ENCODE peak calls at places on chromosomes 11 and 22, in seven cellular contexts. L is fibroblast of mammary gland, Y is NB4, Z is AG09309, S is GM13977, D is cardiac fibroblast, X is WTC11. P is an unnamed sample.

GRCh38 chr11:107018902-107019493 is 722 bp upstream of the GUCY1A2 start:
- DNase-seq in L (peak; percentile 67), Y (no peak), Z (no peak), S (peak; percentile 66), D (peak; percentile 75), X (peak; percentile 87), P (peak; percentile 94)

GRCh38 chr11:67649634-67650540 is 643 bp downstream of the ACY3 start:
- DNase-seq in L (no peak), Y (no peak), Z (no peak), S (no peak), D (no peak), X (no peak), P (peak; percentile 53)

GRCh38 chr11:34855021-34855753 is 61.0 kb downstream of the APIP start:
- DNase-seq in L (no peak), Y (no peak), Z (no peak), S (no peak), D (no peak), X (no peak), P (no peak)

GRCh38 chr11:119461250-119461963 is 38.4 kb upstream of the THY1 start:
- DNase-seq in L (peak; percentile 55), Y (no peak), Z (no peak), S (no peak), D (no peak), X (no peak), P (no peak)

GRCh38 chr11:110564676-110565343 is 135.1 kb downstream of the FDX1 start:
- DNase-seq in L (no peak), Y (no peak), Z (no peak), S (no peak), D (no peak), X (peak; percentile 33), P (no peak)

GRCh38 chr11:106463154-106463553 is 385.7 kb downstream of the AASDHPPT start:
- DNase-seq in L (no peak), Y (no peak), Z (no peak), S (no peak), D (no peak), X (no peak), P (no peak)

GRCh38 chr11:124644426-124645280 is 22.0 kb downstream of the TBRG1 start:
- DNase-seq in L (peak; percentile 74), Y (peak; percentile 67), Z (no peak), S (peak; percentile 35), D (peak; percentile 84), X (peak; percentile 49), P (no peak)

GRCh38 chr11:116895053-116895757 is 57.8 kb upstream of the APOA1 start:
- DNase-seq in L (no peak), Y (peak; percentile 35), Z (no peak), S (no peak), D (peak; percentile 37), X (peak; percentile 67), P (no peak)

GRCh38 chr11:119065369-119065768 is 2.2 kb upstream of the VPS11 start:
- DNase-seq in L (peak; percentile 61), Y (peak; percentile 72), Z (no peak), S (peak; percentile 58), D (peak; percentile 50), X (peak; percentile 32), P (no peak)

GRCh38 chr11:113593698-113594308 is 112.3 kb downstream of the TMPRSS5 start:
- DNase-seq in L (no peak), Y (peak; percentile 47), Z (no peak), S (peak; percentile 34), D (peak; percentile 10), X (no peak), P (no peak)

GRCh38 chr11:66864924-66865697 is 8.2 kb downstream of the LRFN4 start:
- DNase-seq in L (no peak), Y (no peak), Z (no peak), S (no peak), D (no peak), X (no peak), P (no peak)

GRCh38 chr11:128417607-128418324 is 169.6 kb downstream of the ETS1 start:
- DNase-seq in L (peak; percentile 90), Y (no peak), Z (peak; percentile 89), S (no peak), D (peak; percentile 91), X (no peak), P (no peak)

GRCh38 chr22:28989035-28989464 is 72.6 kb downstream of the C22orf31 start:
- DNase-seq in L (peak; percentile 35), Y (peak; percentile 12), Z (no peak), S (no peak), D (no peak), X (peak; percentile 41), P (no peak)

GRCh38 chr11:79431535-79431934 is 9.3 kb downstream of the TENM4 start:
- DNase-seq in L (peak; percentile 94), Y (no peak), Z (no peak), S (no peak), D (no peak), X (no peak), P (no peak)

GRCh38 chr22:32325811-32326237 is 31.8 kb upstream of the RFPL3 start:
- DNase-seq in L (no peak), Y (no peak), Z (no peak), S (no peak), D (no peak), X (peak; percentile 41), P (no peak)

GRCh38 chr11:119696378-119697157 is 32.4 kb downstream of the NECTIN1 start:
- DNase-seq in L (no peak), Y (no peak), Z (no peak), S (no peak), D (no peak), X (no peak), P (no peak)

GRCh38 chr11:128342511-128343133 is 244.7 kb downstream of the ETS1 start:
- DNase-seq in L (peak; percentile 41), Y (peak; percentile 12), Z (peak; percentile 28), S (peak; percentile 59), D (peak; percentile 77), X (no peak), P (no peak)

GRCh38 chr22:30182365-30182764 is 64.2 kb downstream of the LIF start:
- DNase-seq in L (no peak), Y (no peak), Z (no peak), S (no peak), D (no peak), X (no peak), P (no peak)

GRCh38 chr22:42866100-42866499 is 9.0 kb upstream of the ARFGAP3 start:
- DNase-seq in L (no peak), Y (no peak), Z (no peak), S (no peak), D (no peak), X (no peak), P (no peak)

GRCh38 chr22:35648066-35649025 is at the start of gene APOL6:
- DNase-seq in L (peak; percentile 87), Y (peak; percentile 77), Z (no peak), S (peak; percentile 57), D (peak; percentile 87), X (no peak), P (no peak)

GRCh38 chr11:118448294-118448693 is 12.0 kb downstream of the KMT2A start:
- DNase-seq in L (peak; percentile 28), Y (no peak), Z (no peak), S (peak; percentile 70), D (peak; percentile 45), X (no peak), P (no peak)

GRCh38 chr11:120714448-120714847 is 202.9 kb downstream of the GRIK4 start:
- DNase-seq in L (peak; percentile 19), Y (peak; percentile 12), Z (no peak), S (no peak), D (no peak), X (no peak), P (no peak)

GRCh38 chr11:83282084-83282716 is 4.0 kb downstream of the CCDC90B start:
- DNase-seq in L (no peak), Y (no peak), Z (no peak), S (no peak), D (no peak), X (no peak), P (no peak)

GRCh38 chr11:134098566-134099184 is 29.8 kb downstream of the JAM3 start:
- DNase-seq in L (no peak), Y (peak; percentile 29), Z (no peak), S (peak; percentile 23), D (peak; percentile 20), X (no peak), P (no peak)

GRCh38 chr11:32500001-32500400 is 64.7 kb upstream of the WT1 start:
- DNase-seq in L (no peak), Y (no peak), Z (no peak), S (no peak), D (no peak), X (no peak), P (no peak)

GRCh38 chr11:119671048-119671447 is 58.0 kb downstream of the NECTIN1 start:
- DNase-seq in L (peak; percentile 88), Y (no peak), Z (peak; percentile 11), S (no peak), D (peak; percentile 94), X (no peak), P (no peak)

GRCh38 chr22:38927033-38927789 is 30.2 kb upstream of the APOBEC3A start:
- DNase-seq in L (peak; percentile 32), Y (peak; percentile 62), Z (no peak), S (peak; percentile 65), D (peak; percentile 57), X (peak; percentile 85), P (no peak)
- TF ChIP-seq CTCF in L (peak; percentile 42), Y (peak; percentile 59), Z (peak; percentile 69), S (peak; percentile 88), D (peak; percentile 57), X (peak; percentile 59), P (peak; percentile 81)

GRCh38 chr22:50151571-50152537 is 18.7 kb upstream of the PANX2 start:
- DNase-seq in L (no peak), Y (no peak), Z (no peak), S (no peak), D (no peak), X (peak; percentile 61), P (no peak)
- TF ChIP-seq CTCF in L (no peak), Y (no peak), Z (no peak), S (no peak), D (no peak), X (no peak), P (no peak)

GRCh38 chr22:25898707-25899365 is 156.8 kb downstream of the MYO18B start:
- DNase-seq in L (peak; percentile 1), Y (peak; percentile 17), Z (no peak), S (peak; percentile 12), D (no peak), X (peak; percentile 37), P (no peak)
- TF ChIP-seq CTCF in L (no peak), Y (peak; percentile 46), Z (no peak), S (peak; percentile 31), D (peak; percentile 6), X (peak; percentile 54), P (no peak)

DNA sequence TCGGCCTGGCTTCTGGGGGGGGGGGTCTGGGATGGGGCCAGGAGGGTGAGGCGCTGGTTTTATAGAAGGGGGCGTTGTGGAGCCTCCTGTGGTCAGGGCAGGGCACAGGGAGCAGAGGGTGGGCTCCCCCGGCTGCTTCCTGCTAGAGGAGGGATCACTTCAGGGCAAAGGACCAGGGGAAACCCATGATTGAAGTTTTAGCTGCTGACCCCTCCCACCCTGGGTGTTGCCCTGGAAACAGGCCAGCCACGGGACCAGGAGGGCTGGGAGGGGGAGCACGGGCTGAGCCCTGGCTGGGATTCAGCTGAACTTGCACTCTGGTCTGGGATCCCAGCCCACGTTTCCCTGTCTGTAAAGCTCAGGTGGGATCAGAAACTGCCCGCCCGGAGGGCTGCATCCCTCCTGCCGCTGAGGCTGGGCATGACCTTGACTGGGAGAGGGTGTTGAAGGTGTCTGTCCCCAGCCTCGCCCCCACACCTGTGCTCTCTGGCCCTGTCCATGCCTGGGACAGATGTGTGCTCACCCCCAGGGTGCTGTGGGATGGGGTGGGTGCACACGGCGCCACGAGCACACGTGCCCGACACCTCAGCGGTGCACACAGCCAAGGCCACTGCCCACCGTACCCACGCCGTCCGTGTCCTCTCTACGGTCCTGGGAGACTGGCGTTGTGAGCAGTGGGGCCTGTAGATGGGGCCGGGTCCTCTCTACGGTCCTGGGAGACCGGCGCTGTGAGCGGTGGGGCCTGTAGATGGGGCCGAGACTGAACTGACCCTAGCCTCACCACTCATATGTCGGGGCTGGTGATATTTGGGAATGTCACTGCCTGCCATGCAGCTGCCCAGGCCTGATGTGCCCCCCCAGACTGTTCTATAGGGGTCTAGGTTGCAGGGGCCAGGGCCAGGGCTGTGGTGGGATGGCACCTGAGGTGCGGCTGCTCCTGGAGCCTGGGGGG is 2.3 kb downstream of the TSPAN4 start:
- DNase-seq in L (peak; percentile 94), Y (peak; percentile 65), Z (peak; percentile 77), S (peak; percentile 81), D (peak; percentile 99), X (peak; percentile 85), P (no peak)
- TF ChIP-seq CTCF in L (no peak), Y (no peak), Z (no peak), S (no peak), D (no peak), X (no peak), P (peak; percentile 57)

P was measured in chondrocyte.